ENCODE peak calls at places on chromosomes 7 and 10, in eight cellular contexts. R is HFFc6; H is stimulated activated naive CD8-positive, alpha-beta T cell treated with anti-CD3 and anti-CD28 coated beads, Interleukin-15, amount 100 ng/mL, for 72 hours; B is thoracic aorta; M is psoas muscle; S is testis; P is stimulated activated CD8-positive, alpha-beta memory T cell treated with anti-CD3 and anti-CD28 coated beads, Interleukin-7, amount 100 ng/mL, for 4 hours; G is activated CD4-positive, alpha-beta T cell treated with anti-CD3 and anti-CD28 coated beads, Interleukin-2, amount 10 ng/mL, durations not matched to agents 7 days and 5 days. I is an unnamed sample.

GRCh38 chr10:61125560-61126250 is 181.7 kb upstream of the RHOBTB1 start:
- DNase-seq in R (no peak), H (no peak), B (no peak), M (no peak), S (no peak), P (no peak), G (no peak), I (no peak)

GRCh38 chr7:18566829-18567228 is 71.3 kb downstream of the HDAC9 start:
- DNase-seq in R (no peak), H (no peak), B (no peak), M (no peak), S (no peak), P (no peak), G (no peak), I (no peak)

GRCh38 chr10:549391-549790 is 140.1 kb downstream of the DIP2C start:
- DNase-seq in R (no peak), H (no peak), B (no peak), M (no peak), S (no peak), P (no peak), G (no peak), I (no peak)

GRCh38 chr10:5952731-5953385 is 24.5 kb downstream of the IL15RA start:
- DNase-seq in R (no peak), H (no peak), B (no peak), M (no peak), S (no peak), P (no peak), G (no peak), I (peak)

GRCh38 chr7:92808006-92808405 is 28.4 kb downstream of the CDK6 start:
- DNase-seq in R (peak), H (no peak), B (no peak), M (no peak), S (no peak), P (no peak), G (no peak), I (no peak)

GRCh38 chr10:8121199-8121890 is 66.9 kb downstream of the GATA3 start:
- DNase-seq in R (no peak), H (no peak), B (no peak), M (no peak), S (no peak), P (no peak), G (no peak), I (no peak)

GRCh38 chr7:83934118-83934734 is 260.4 kb downstream of the SEMA3A start:
- DNase-seq in R (no peak), H (no peak), B (no peak), M (no peak), S (no peak), P (no peak), G (no peak), I (no peak)

GRCh38 chr10:23171232-23171876 is 20.8 kb upstream of the PTF1A start:
- DNase-seq in R (no peak), H (no peak), B (no peak), M (no peak), S (peak), P (no peak), G (peak), I (no peak)

GRCh38 chr10:114665873-114666272 is 7.8 kb upstream of the ABLIM1 start:
- DNase-seq in R (no peak), H (no peak), B (no peak), M (no peak), S (no peak), P (no peak), G (no peak), I (no peak)

GRCh38 chr7:87369216-87369615 is 23.8 kb downstream of the CROT start:
- DNase-seq in R (no peak), H (peak), B (no peak), M (no peak), S (no peak), P (no peak), G (peak), I (no peak)

GRCh38 chr10:74612195-74612594 is 214.2 kb upstream of the KAT6B start:
- DNase-seq in R (peak), H (no peak), B (no peak), M (no peak), S (no peak), P (no peak), G (no peak), I (no peak)

GRCh38 chr7:151428393-151429231 is 11.3 kb downstream of the CRYGN start:
- DNase-seq in R (peak), H (no peak), B (no peak), M (no peak), S (peak), P (no peak), G (no peak), I (peak)

GRCh38 chr7:133081119-133081604 is 728 bp downstream of the CHCHD3 start:
- DNase-seq in R (peak), H (peak), B (no peak), M (peak), S (peak), P (no peak), G (peak), I (no peak)

GRCh38 chr7:99235925-99236324 is 28.0 kb upstream of the KPNA7 start:
- DNase-seq in R (no peak), H (no peak), B (no peak), M (no peak), S (peak), P (no peak), G (no peak), I (no peak)

GRCh38 chr7:80916770-80917681 is 1.8 kb downstream of the SEMA3C start:
- DNase-seq in R (peak), H (no peak), B (no peak), M (no peak), S (no peak), P (no peak), G (no peak), I (no peak)

GRCh38 chr10:63430091-63430998 is 35.4 kb downstream of the JMJD1C start:
- DNase-seq in R (peak), H (no peak), B (no peak), M (no peak), S (no peak), P (no peak), G (no peak), I (no peak)

GRCh38 chr10:113019692-113020424 is 69.8 kb downstream of the TCF7L2 start:
- DNase-seq in R (no peak), H (no peak), B (no peak), M (no peak), S (no peak), P (no peak), G (no peak), I (no peak)

GRCh38 chr10:33234779-33235178 is 99.7 kb downstream of the NRP1 start:
- DNase-seq in R (no peak), H (no peak), B (no peak), M (no peak), S (peak), P (no peak), G (no peak), I (peak)

GRCh38 chr7:82204694-82205093 is 238.9 kb downstream of the CACNA2D1 start:
- DNase-seq in R (peak), H (no peak), B (no peak), M (peak), S (no peak), P (no peak), G (no peak), I (no peak)

GRCh38 chr10:129968937-129969527 is 5.0 kb upstream of the EBF3 start:
- DNase-seq in R (no peak), H (peak), B (no peak), M (peak), S (peak), P (no peak), G (no peak), I (peak)

GRCh38 chr7:115005942-115006341 is 84.0 kb downstream of the MDFIC start:
- DNase-seq in R (no peak), H (no peak), B (no peak), M (no peak), S (no peak), P (no peak), G (no peak), I (no peak)

GRCh38 chr7:128167316-128167691 is 73.8 kb upstream of the LEP start:
- DNase-seq in R (peak), H (peak), B (no peak), M (no peak), S (peak), P (no peak), G (no peak), I (peak)

GRCh38 chr10:72083234-72084093 is 4.9 kb downstream of the SPOCK2 start:
- DNase-seq in R (no peak), H (peak), B (no peak), M (no peak), S (no peak), P (peak), G (no peak), I (no peak)

GRCh38 chr10:58577394-58577793 is 64.7 kb downstream of the BICC1 start:
- DNase-seq in R (no peak), H (no peak), B (no peak), M (no peak), S (no peak), P (no peak), G (no peak), I (no peak)

GRCh38 chr10:129466703-129467345 is at the start of gene MGMT:
- DNase-seq in R (peak), H (peak), B (peak), M (peak), S (peak), P (peak), G (peak), I (peak)

GRCh38 chr10:34024708-34025425 is 690.4 kb upstream of the NRP1 start:
- DNase-seq in R (no peak), H (no peak), B (no peak), M (peak), S (peak), P (no peak), G (no peak), I (no peak)

GRCh38 chr10:84097787-84098353 is 41.4 kb upstream of the GHITM start:
- DNase-seq in R (no peak), H (no peak), B (no peak), M (no peak), S (no peak), P (no peak), G (no peak), I (no peak)

GRCh38 chr10:58972576-58973234 is 203.7 kb upstream of the PHYHIPL start:
- DNase-seq in R (no peak), H (no peak), B (no peak), M (no peak), S (no peak), P (no peak), G (no peak), I (no peak)

GRCh38 chr7:112510743-112511110 is 29.9 kb downstream of the LSMEM1 start:
- DNase-seq in R (no peak), H (no peak), B (no peak), M (no peak), S (no peak), P (no peak), G (no peak), I (no peak)

GRCh38 chr10:33126118-33126517 is 168.1 kb upstream of the ITGB1 start:
- DNase-seq in R (no peak), H (no peak), B (no peak), M (no peak), S (no peak), P (no peak), G (peak), I (no peak)

GRCh38 chr7:82443044-82443800 is at the start of gene CACNA2D1:
- DNase-seq in R (peak), H (peak), B (no peak), M (peak), S (peak), P (no peak), G (no peak), I (peak)

GRCh38 chr10:128950159-128950956 is 516.7 kb upstream of the MGMT start:
- DNase-seq in R (no peak), H (no peak), B (no peak), M (no peak), S (no peak), P (no peak), G (no peak), I (no peak)

GRCh38 chr10:46539596-46540411 is 16.7 kb downstream of the GPRIN2 start:
- DNase-seq in R (no peak), H (no peak), B (no peak), M (no peak), S (no peak), P (no peak), G (no peak), I (no peak)

GRCh38 chr10:61332506-61332905 is 120.7 kb downstream of the TMEM26 start:
- DNase-seq in R (no peak), H (no peak), B (no peak), M (no peak), S (no peak), P (no peak), G (no peak), I (no peak)

GRCh38 chr10:132056663-132057062 is 9.1 kb upstream of the JAKMIP3 start:
- DNase-seq in R (no peak), H (no peak), B (no peak), M (no peak), S (no peak), P (no peak), G (no peak), I (no peak)

GRCh38 chr10:78335371-78335690 is 301.7 kb downstream of the RPS24 start:
- DNase-seq in R (no peak), H (no peak), B (no peak), M (no peak), S (no peak), P (no peak), G (no peak), I (no peak)

GRCh38 chr10:42638821-42639270 is 476 bp upstream of the ZNF33B start:
- DNase-seq in R (no peak), H (no peak), B (no peak), M (no peak), S (no peak), P (no peak), G (no peak), I (no peak)

GRCh38 chr10:67086324-67087139 is 160.7 kb downstream of the LRRTM3 start:
- DNase-seq in R (no peak), H (no peak), B (no peak), M (no peak), S (no peak), P (no peak), G (no peak), I (no peak)